ENCODE peak calls at places on chromosome 11, in six cellular contexts. R is lung, F is left ventricle myocardium inferior, P is lower lobe of right lung, S is tibial artery, B is psoas muscle. X is an unnamed sample.

GRCh38 chr11:71563401-71563800 is 2.0 kb upstream of the KRTAP5-10 start:
- DNase-seq in P (no peak), S (no peak), B (no peak), R (no peak), F (no peak), X (peak; percentile 36)

GRCh38 chr11:63445720-63446119 is 45.2 kb downstream of the PLAAT5 start:
- DNase-seq in F (no peak), R (no peak), B (no peak), S (no peak), P (no peak), X (no peak)

GRCh38 chr11:1073261-1073724 is 1.4 kb upstream of the MUC2 start:
- DNase-seq in B (peak; percentile 76), R (peak; percentile 60), F (peak; percentile 42), S (peak; percentile 54), P (peak; percentile 75), X (no peak)

GRCh38 chr11:97751405-97751804 is 1269.3 kb upstream of the CNTN5 start:
- DNase-seq in B (no peak), F (peak; percentile 56), S (no peak), R (no peak), P (no peak), X (no peak)

GRCh38 chr11:22165799-22166548 is 26.9 kb upstream of the ANO5 start:
- DNase-seq in R (no peak), P (no peak), B (no peak), F (no peak), S (no peak), X (no peak)

GRCh38 chr11:63952570-63952969 is 13.8 kb downstream of the NAA40 start:
- DNase-seq in B (no peak), P (no peak), S (no peak), F (no peak), R (no peak), X (no peak)

GRCh38 chr11:36164522-36165250 is 124.5 kb downstream of the COMMD9 start:
- DNase-seq in R (no peak), B (no peak), P (no peak), F (no peak), S (no peak), X (no peak)

GRCh38 chr11:117199061-117199915 is at the start of gene TAGLN:
- DNase-seq in R (peak; percentile 64), B (peak; percentile 85), S (peak; percentile 88), F (peak; percentile 77), P (peak; percentile 67), X (no peak)

GRCh38 chr11:19953342-19953741 is 206.9 kb downstream of the DBX1 start:
- DNase-seq in R (no peak), P (no peak), S (no peak), F (no peak), B (no peak), X (no peak)

GRCh38 chr11:65432686-65433582 is 10.3 kb downstream of the NEAT1 start:
- DNase-seq in B (no peak), S (no peak), P (no peak), F (no peak), R (no peak), X (no peak)

GRCh38 chr11:14317659-14318325 is 41.2 kb downstream of the RRAS2 start:
- DNase-seq in F (no peak), B (no peak), S (no peak), P (no peak), R (no peak), X (no peak)

GRCh38 chr11:61834278-61835004 is 6.3 kb downstream of the FADS2 start:
- DNase-seq in F (peak; percentile 51), R (no peak), B (peak; percentile 78), S (peak; percentile 69), P (no peak), X (no peak)

GRCh38 chr11:16511109-16511806 is 154.9 kb upstream of the SOX6 start:
- DNase-seq in S (no peak), F (no peak), P (no peak), B (no peak), R (no peak), X (no peak)

GRCh38 chr11:101456812-101457211 is 127.0 kb downstream of the TRPC6 start:
- DNase-seq in R (no peak), S (no peak), P (no peak), F (no peak), B (no peak), X (no peak)

GRCh38 chr11:73997120-73997772 is 11.6 kb downstream of the UCP3 start:
- DNase-seq in B (no peak), F (no peak), R (no peak), S (no peak), P (no peak), X (no peak)

GRCh38 chr11:11996321-11997174 is 11.9 kb downstream of the DKK3 start:
- DNase-seq in B (no peak), R (no peak), P (no peak), S (no peak), F (no peak), X (no peak)

GRCh38 chr11:77403228-77403627 is 70.7 kb downstream of the PAK1 start:
- DNase-seq in B (no peak), F (no peak), P (no peak), R (no peak), S (no peak), X (no peak)

GRCh38 chr11:120217941-120218694 is 7.3 kb downstream of the OAF start:
- DNase-seq in R (no peak), B (no peak), F (no peak), S (no peak), P (no peak), X (no peak)

GRCh38 chr11:74325649-74326645 is 14.5 kb upstream of the P4HA3 start:
- DNase-seq in B (peak; percentile 94), F (peak; percentile 86), S (peak; percentile 96), R (peak; percentile 67), P (peak; percentile 74), X (no peak)

GRCh38 chr11:108167624-108168023 is 46.3 kb downstream of the ACAT1 start:
- DNase-seq in S (no peak), F (no peak), B (no peak), P (no peak), R (no peak), X (no peak)

GRCh38 chr11:108170191-108170590 is 48.8 kb downstream of the ACAT1 start:
- DNase-seq in B (no peak), P (no peak), F (no peak), S (no peak), R (no peak), X (no peak)
- H3K4me3 ChIP-seq in B (peak overlapping the region; percentile 33), P (peak overlapping the region; percentile 20), F (peak overlapping the region; percentile 42), S (no peak overlapping the region), R (no peak overlapping the region), X (no peak overlapping the region)

DNA sequence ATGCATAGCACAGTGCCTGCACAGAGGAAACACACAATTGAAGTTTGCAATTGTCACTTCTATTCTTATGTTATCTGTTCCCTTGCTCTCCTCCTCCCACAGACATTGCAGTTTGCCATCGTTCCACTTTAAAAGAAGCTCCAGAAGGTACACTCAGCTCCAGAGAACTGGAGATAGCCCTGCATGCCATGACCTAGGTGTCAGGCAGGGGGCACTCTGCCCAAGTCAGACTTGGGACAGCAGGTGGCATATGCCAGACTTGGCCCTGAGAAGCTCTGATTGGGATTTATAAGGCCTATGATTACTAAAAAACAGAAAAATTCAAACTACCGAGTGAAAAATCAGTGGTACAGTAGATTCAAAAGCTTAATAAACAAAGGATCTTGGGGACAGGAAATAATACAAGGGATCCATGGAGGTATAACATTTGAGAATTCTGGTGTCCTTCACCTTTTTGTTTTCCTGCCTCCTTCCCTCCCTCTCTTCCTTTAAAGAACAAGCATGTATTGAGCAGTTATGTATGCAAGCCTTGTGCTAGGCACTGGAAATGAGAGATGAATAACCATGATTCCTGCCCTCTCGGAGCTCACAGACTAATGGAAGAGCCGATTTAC is 40.0 kb downstream of the TENM4 start:
- DNase-seq in P (peak; percentile 51), B (no peak), R (no peak), F (peak; percentile 36), S (no peak), X (no peak)
- TF ChIP-seq CTCF in P (peak; percentile 59), B (peak; percentile 46), R (peak; percentile 23), F (peak; percentile 74), S (peak; percentile 54), X (peak; percentile 81)

GRCh38 chr11:129248618-129249017 is 56.5 kb upstream of the ARHGAP32 start:
- DNase-seq in R (no peak), F (no peak), P (no peak), S (no peak), B (no peak), X (peak; percentile 36)
- H3K27ac ChIP-seq in R (no peak overlapping the region), F (no peak overlapping the region), P (no peak overlapping the region), S (no peak overlapping the region), B (no peak overlapping the region), X (peak overlapping the region; percentile 78)

GRCh38 chr11:67605231-67606011 is 1.3 kb upstream of the NDUFV1 start:
- DNase-seq in P (no peak), R (no peak), B (peak; percentile 48), F (no peak), S (no peak), X (no peak)
- H3K4me3 ChIP-seq in P (no peak overlapping the region), R (no peak overlapping the region), B (peak overlapping the region; percentile 87), F (no peak overlapping the region), S (no peak overlapping the region), X (no peak overlapping the region)

GRCh38 chr11:130369141-130369691 is 54.5 kb upstream of the ZBTB44 start:
- DNase-seq in S (no peak), B (peak; percentile 76), F (no peak), P (no peak), R (no peak), X (no peak)

GRCh38 chr11:130369713-130370112 is 55.0 kb upstream of the ZBTB44 start:
- DNase-seq in S (no peak), R (no peak), B (no peak), F (no peak), P (no peak), X (no peak)

DNA sequence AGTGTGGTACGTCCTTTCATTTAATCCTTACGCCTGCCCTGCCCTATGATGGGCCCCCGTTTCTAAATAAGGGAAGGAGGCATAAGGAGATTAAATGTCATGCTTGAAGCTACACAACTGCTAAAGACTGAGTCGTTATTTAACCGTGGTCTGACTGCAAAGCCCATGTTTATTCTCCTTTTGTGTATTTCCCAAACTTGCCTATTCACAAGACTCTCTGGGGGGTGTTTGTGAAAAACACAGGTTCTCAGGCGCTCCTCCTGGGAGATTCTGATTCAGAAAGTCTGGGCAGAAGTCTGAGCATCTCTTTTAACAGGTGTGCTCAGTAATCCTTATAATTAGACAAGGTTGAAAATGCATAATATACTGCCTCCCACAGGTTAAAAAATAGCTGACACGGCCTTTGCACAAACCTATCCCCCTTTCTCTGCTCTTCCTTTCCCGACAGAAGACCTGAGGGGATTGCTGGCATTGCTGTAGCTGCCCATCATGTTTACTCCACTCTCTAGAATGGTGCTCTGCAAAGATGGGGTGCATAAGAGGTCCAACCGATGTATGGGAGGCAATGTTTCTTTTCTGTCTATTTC is 56.4 kb upstream of the ZBTB44 start:
- DNase-seq in B (no peak), F (no peak), S (no peak), P (no peak), R (no peak), X (no peak)
- TF ChIP-seq CTCF in B (no peak), F (no peak), S (no peak), P (peak; percentile 12), R (no peak), X (peak; percentile 48)

X was measured in Panc1.